ENCODE peak calls at places on chromosomes 1 and 21, in eight cellular contexts. One of them, this sample, is unnamed.

GRCh38 chr1:183734600-183735036 is 70.3 kb upstream of the RGL1 start:
- DNase-seq in nephron progenitor cell: no peak
- DNase-seq in uterus: peak
- DNase-seq in GM13976: no peak
- DNase-seq in lower leg skin: no peak
- DNase-seq in neural progenitor cell: peak
- DNase-seq in GM13977: no peak
- DNase-seq in ovary: peak
- DNase-seq in this sample: no peak

GRCh38 chr1:150881331-150882070 is 5.1 kb upstream of the ARNT start:
- DNase-seq in lower leg skin: no peak
- DNase-seq in ovary: no peak
- DNase-seq in GM13976: no peak
- DNase-seq in neural progenitor cell: no peak
- DNase-seq in uterus: no peak
- DNase-seq in nephron progenitor cell: no peak
- DNase-seq in GM13977: no peak
- DNase-seq in this sample: no peak

GRCh38 chr1:176466514-176466913 is 3.5 kb downstream of the PAPPA2 start:
- DNase-seq in uterus: no peak
- DNase-seq in GM13976: peak
- DNase-seq in lower leg skin: no peak
- DNase-seq in ovary: no peak
- DNase-seq in neural progenitor cell: peak
- DNase-seq in nephron progenitor cell: no peak
- DNase-seq in GM13977: peak
- DNase-seq in this sample: peak

GRCh38 chr1:221887091-221887746 is 145.3 kb upstream of the DUSP10 start:
- DNase-seq in lower leg skin: peak
- DNase-seq in nephron progenitor cell: no peak
- DNase-seq in GM13977: no peak
- DNase-seq in uterus: peak
- DNase-seq in GM13976: no peak
- DNase-seq in neural progenitor cell: no peak
- DNase-seq in ovary: peak
- DNase-seq in this sample: no peak

GRCh38 chr21:28333455-28334108 is 659.1 kb downstream of the LTN1 start:
- DNase-seq in GM13976: no peak
- DNase-seq in neural progenitor cell: no peak
- DNase-seq in nephron progenitor cell: no peak
- DNase-seq in uterus: no peak
- DNase-seq in ovary: no peak
- DNase-seq in GM13977: no peak
- DNase-seq in lower leg skin: no peak
- DNase-seq in this sample: no peak

GRCh38 chr1:228336308-228337030 is 70.2 kb downstream of the TRIM11 start:
- DNase-seq in neural progenitor cell: no peak
- DNase-seq in nephron progenitor cell: peak
- DNase-seq in GM13976: no peak
- DNase-seq in ovary: peak
- DNase-seq in uterus: no peak
- DNase-seq in GM13977: no peak
- DNase-seq in lower leg skin: peak
- DNase-seq in this sample: no peak

GRCh38 chr1:228900099-228900965 is 165.1 kb downstream of the RHOU start:
- DNase-seq in GM13976: no peak
- DNase-seq in uterus: peak
- DNase-seq in nephron progenitor cell: no peak
- DNase-seq in neural progenitor cell: no peak
- DNase-seq in lower leg skin: no peak
- DNase-seq in GM13977: no peak
- DNase-seq in ovary: peak
- DNase-seq in this sample: no peak

GRCh38 chr1:203465146-203465798 is 10.3 kb upstream of the PRELP start:
- DNase-seq in GM13976: no peak
- DNase-seq in ovary: no peak
- DNase-seq in nephron progenitor cell: no peak
- DNase-seq in neural progenitor cell: no peak
- DNase-seq in lower leg skin: peak
- DNase-seq in uterus: no peak
- DNase-seq in GM13977: no peak
- DNase-seq in this sample: no peak

GRCh38 chr1:7178741-7179140 is 393.5 kb downstream of the CAMTA1 start:
- DNase-seq in neural progenitor cell: no peak
- DNase-seq in GM13977: no peak
- DNase-seq in ovary: no peak
- DNase-seq in GM13976: no peak
- DNase-seq in uterus: no peak
- DNase-seq in lower leg skin: no peak
- DNase-seq in nephron progenitor cell: no peak
- DNase-seq in this sample: no peak

GRCh38 chr1:155117610-155118009 is 10.1 kb upstream of the EFNA1 start:
- DNase-seq in ovary: no peak
- DNase-seq in GM13976: no peak
- DNase-seq in GM13977: no peak
- DNase-seq in uterus: no peak
- DNase-seq in nephron progenitor cell: no peak
- DNase-seq in neural progenitor cell: no peak
- DNase-seq in lower leg skin: no peak
- DNase-seq in this sample: no peak

GRCh38 chr1:81548918-81549587 is 251.7 kb upstream of the ADGRL2 start:
- DNase-seq in lower leg skin: no peak
- DNase-seq in ovary: no peak
- DNase-seq in GM13976: no peak
- DNase-seq in nephron progenitor cell: no peak
- DNase-seq in uterus: no peak
- DNase-seq in neural progenitor cell: no peak
- DNase-seq in GM13977: no peak
- DNase-seq in this sample: peak

GRCh38 chr1:81547912-81548303 is 252.8 kb upstream of the ADGRL2 start:
- DNase-seq in uterus: no peak
- DNase-seq in GM13976: no peak
- DNase-seq in nephron progenitor cell: no peak
- DNase-seq in GM13977: peak
- DNase-seq in lower leg skin: no peak
- DNase-seq in neural progenitor cell: no peak
- DNase-seq in ovary: no peak
- DNase-seq in this sample: peak

GRCh38 chr1:81547261-81547911 is 253.3 kb upstream of the ADGRL2 start:
- DNase-seq in neural progenitor cell: peak
- DNase-seq in GM13977: no peak
- DNase-seq in GM13976: no peak
- DNase-seq in ovary: no peak
- DNase-seq in lower leg skin: no peak
- DNase-seq in nephron progenitor cell: no peak
- DNase-seq in uterus: no peak
- DNase-seq in this sample: no peak

GRCh38 chr1:81550753-81551152 is 250.0 kb upstream of the ADGRL2 start:
- DNase-seq in neural progenitor cell: no peak
- DNase-seq in GM13976: no peak
- DNase-seq in GM13977: no peak
- DNase-seq in nephron progenitor cell: no peak
- DNase-seq in ovary: no peak
- DNase-seq in uterus: no peak
- DNase-seq in lower leg skin: no peak
- DNase-seq in this sample: no peak

DNA sequence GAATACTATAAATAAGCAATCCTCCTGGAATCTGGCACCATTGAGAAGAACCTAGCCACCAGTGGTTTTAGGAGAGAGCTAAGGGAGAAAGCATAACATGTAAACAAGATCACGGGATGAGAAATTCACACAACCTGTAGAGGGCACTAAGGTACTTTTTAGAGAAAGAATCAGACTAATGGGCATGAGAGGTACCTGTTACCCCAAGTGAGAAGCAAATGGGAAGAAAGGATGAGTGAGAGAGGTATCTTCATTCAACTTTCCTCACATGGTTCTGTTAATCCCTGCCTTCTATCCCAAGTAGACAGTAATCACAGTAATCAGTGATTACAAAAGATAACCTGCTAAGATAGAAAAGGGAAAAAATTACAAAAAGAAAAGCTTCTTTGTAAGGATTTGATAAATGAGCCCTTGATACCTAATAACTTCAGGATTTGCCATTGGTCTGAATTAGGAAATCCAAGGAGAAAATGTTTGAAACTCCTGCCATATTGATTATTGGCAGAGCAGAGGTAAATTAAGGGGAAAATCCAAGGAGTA is 251.1 kb upstream of the ADGRL2 start:
- DNase-seq in GM13976: no peak
- DNase-seq in lower leg skin: no peak
- DNase-seq in GM13977: peak
- DNase-seq in ovary: no peak
- DNase-seq in neural progenitor cell: peak
- DNase-seq in nephron progenitor cell: no peak
- DNase-seq in uterus: no peak
- DNase-seq in this sample: peak
- TF ChIP-seq CTCF in GM13976: peak
- TF ChIP-seq CTCF in lower leg skin: no peak
- TF ChIP-seq CTCF in GM13977: peak
- TF ChIP-seq CTCF in ovary: no peak
- TF ChIP-seq CTCF in neural progenitor cell: peak
- TF ChIP-seq CTCF in nephron progenitor cell: peak
- TF ChIP-seq CTCF in uterus: peak
- TF ChIP-seq CTCF in this sample: peak

GRCh38 chr21:31593161-31593560 is 66.3 kb upstream of the SOD1 start:
- DNase-seq in nephron progenitor cell: no peak
- DNase-seq in lower leg skin: no peak
- DNase-seq in neural progenitor cell: no peak
- DNase-seq in GM13976: no peak
- DNase-seq in uterus: no peak
- DNase-seq in GM13977: no peak
- DNase-seq in ovary: no peak
- DNase-seq in this sample: no peak

GRCh38 chr21:31594279-31594678 is 65.2 kb upstream of the SOD1 start:
- DNase-seq in GM13976: no peak
- DNase-seq in ovary: no peak
- DNase-seq in lower leg skin: no peak
- DNase-seq in uterus: no peak
- DNase-seq in nephron progenitor cell: no peak
- DNase-seq in GM13977: no peak
- DNase-seq in neural progenitor cell: no peak
- DNase-seq in this sample: no peak

GRCh38 chr21:31586118-31586517 is 73.4 kb upstream of the SOD1 start:
- DNase-seq in GM13977: no peak
- DNase-seq in nephron progenitor cell: no peak
- DNase-seq in uterus: no peak
- DNase-seq in lower leg skin: no peak
- DNase-seq in neural progenitor cell: peak
- DNase-seq in ovary: no peak
- DNase-seq in GM13976: no peak
- DNase-seq in this sample: no peak

GRCh38 chr21:31592501-31592900 is 67.0 kb upstream of the SOD1 start:
- DNase-seq in GM13977: no peak
- DNase-seq in ovary: no peak
- DNase-seq in GM13976: no peak
- DNase-seq in nephron progenitor cell: no peak
- DNase-seq in lower leg skin: no peak
- DNase-seq in uterus: no peak
- DNase-seq in neural progenitor cell: no peak
- DNase-seq in this sample: no peak

DNA sequence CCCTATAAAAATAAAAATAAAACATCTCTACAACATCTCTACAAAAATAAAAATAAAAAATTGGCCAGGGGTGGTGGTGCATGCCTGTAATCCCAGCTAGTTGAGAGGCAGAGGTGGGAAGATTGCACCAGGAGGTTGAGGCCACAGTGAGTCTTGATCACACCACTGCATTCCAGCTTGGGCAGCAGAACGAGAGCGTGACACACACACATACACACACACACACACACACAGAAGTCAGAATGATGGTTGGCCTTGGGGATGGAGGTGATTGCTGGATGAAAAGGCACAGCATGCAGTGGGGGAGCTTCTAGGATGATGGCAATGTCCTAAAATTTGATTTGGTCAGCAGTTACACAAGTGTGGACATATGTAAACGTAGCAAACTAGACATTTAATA is 69.7 kb upstream of the SOD1 start:
- DNase-seq in GM13976: no peak
- DNase-seq in lower leg skin: no peak
- DNase-seq in uterus: no peak
- DNase-seq in neural progenitor cell: no peak
- DNase-seq in GM13977: no peak
- DNase-seq in ovary: no peak
- DNase-seq in nephron progenitor cell: no peak
- DNase-seq in this sample: no peak
- TF ChIP-seq CTCF in GM13976: no peak
- TF ChIP-seq CTCF in lower leg skin: no peak
- TF ChIP-seq CTCF in uterus: no peak
- TF ChIP-seq CTCF in neural progenitor cell: no peak
- TF ChIP-seq CTCF in GM13977: no peak
- TF ChIP-seq CTCF in ovary: no peak
- TF ChIP-seq CTCF in nephron progenitor cell: no peak
- TF ChIP-seq CTCF in this sample: no peak

DNA sequence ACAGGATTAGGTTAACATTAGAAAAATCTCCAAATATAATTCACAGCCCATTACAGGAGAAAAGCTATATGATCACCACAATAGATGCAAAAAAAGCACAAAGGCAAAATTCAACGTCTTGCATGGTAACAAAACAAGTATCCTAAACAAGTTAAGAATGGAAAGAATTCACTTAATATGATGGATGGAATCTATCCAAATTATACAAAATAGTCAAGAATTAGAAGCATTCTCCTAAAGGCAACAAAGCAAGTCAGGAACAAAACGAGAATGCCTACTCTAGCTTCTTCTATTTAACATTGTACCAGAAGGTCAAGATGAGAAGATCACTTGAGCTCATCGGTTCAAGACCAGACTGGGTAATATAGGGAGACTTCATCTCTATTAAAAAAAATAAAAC is 442.8 kb downstream of the SETD4 start:
- DNase-seq in ovary: no peak
- DNase-seq in lower leg skin: no peak
- DNase-seq in neural progenitor cell: no peak
- DNase-seq in GM13976: no peak
- DNase-seq in uterus: no peak
- DNase-seq in GM13977: no peak
- DNase-seq in nephron progenitor cell: no peak
- DNase-seq in this sample: no peak
- TF ChIP-seq CTCF in ovary: no peak
- TF ChIP-seq CTCF in lower leg skin: no peak
- TF ChIP-seq CTCF in neural progenitor cell: no peak
- TF ChIP-seq CTCF in GM13976: no peak
- TF ChIP-seq CTCF in uterus: no peak
- TF ChIP-seq CTCF in GM13977: no peak
- TF ChIP-seq CTCF in nephron progenitor cell: no peak
- TF ChIP-seq CTCF in this sample: no peak

DNA sequence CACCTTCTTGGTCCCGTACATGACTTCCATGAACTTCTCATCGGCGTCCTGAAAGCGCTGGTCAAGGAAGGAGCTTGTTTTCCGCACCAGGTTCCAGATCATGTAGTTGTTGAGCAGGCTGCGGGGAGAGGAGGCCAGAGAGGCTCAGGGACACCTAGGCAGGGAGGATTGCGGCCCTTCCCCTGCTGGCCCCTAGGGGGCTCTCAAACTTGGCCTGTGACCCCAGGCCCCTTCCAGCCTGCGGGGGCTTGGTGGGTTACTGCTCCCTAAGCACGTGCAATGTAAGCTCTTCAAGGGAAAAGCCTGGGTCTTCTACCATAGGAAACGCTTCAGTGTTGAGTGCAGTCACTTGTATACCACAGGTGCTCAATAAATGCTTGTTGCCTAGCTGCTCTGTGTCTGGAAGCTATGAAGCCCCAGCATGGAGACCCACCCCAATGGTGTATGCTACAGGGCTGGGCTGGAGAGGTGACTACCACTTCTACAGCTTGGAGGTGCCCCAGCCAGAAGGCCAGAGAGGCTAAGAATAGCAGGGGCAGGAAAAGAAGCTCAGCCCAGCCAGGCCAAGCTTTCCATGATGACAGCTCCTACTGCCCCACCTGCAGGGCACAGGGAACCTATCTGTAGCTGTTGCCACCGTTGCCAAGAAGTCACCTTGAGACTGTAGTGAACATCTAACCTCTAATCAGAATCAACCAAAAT is 45.1 kb downstream of the ECE1 start:
- DNase-seq in nephron progenitor cell: no peak
- DNase-seq in GM13976: no peak
- DNase-seq in uterus: no peak
- DNase-seq in neural progenitor cell: peak
- DNase-seq in lower leg skin: no peak
- DNase-seq in ovary: no peak
- DNase-seq in GM13977: no peak
- DNase-seq in this sample: no peak
- TF ChIP-seq CTCF in nephron progenitor cell: peak
- TF ChIP-seq CTCF in GM13976: no peak
- TF ChIP-seq CTCF in uterus: no peak
- TF ChIP-seq CTCF in neural progenitor cell: peak
- TF ChIP-seq CTCF in lower leg skin: no peak
- TF ChIP-seq CTCF in ovary: no peak
- TF ChIP-seq CTCF in GM13977: peak
- TF ChIP-seq CTCF in this sample: peak